ENCODE peak calls at places on chromosomes 7 and 10, in seven cellular contexts. One of them, this sample, is unnamed.

GRCh38 chr7:140019172-140019571 is 43.6 kb downstream of the PARP12 start:
- DNase-seq in fibroblast of lung: no peak
- DNase-seq in psoas muscle: no peak
- DNase-seq in upper lobe of right lung: peak; percentile 40
- DNase-seq in fibroblast of the aortic adventitia: no peak
- DNase-seq in cardiac fibroblast: no peak
- DNase-seq in epithelial cell of esophagus: no peak
- DNase-seq in this sample: no peak

GRCh38 chr10:133275683-133276092 is 980 bp downstream of the ADAM8 start:
- DNase-seq in fibroblast of lung: no peak
- DNase-seq in epithelial cell of esophagus: peak; percentile 46
- DNase-seq in fibroblast of the aortic adventitia: no peak
- DNase-seq in cardiac fibroblast: no peak
- DNase-seq in upper lobe of right lung: no peak
- DNase-seq in psoas muscle: no peak
- DNase-seq in this sample: no peak

GRCh38 chr7:25598765-25599164 is 370.5 kb upstream of the NPVF start:
- DNase-seq in psoas muscle: no peak
- DNase-seq in upper lobe of right lung: no peak
- DNase-seq in epithelial cell of esophagus: no peak
- DNase-seq in fibroblast of the aortic adventitia: no peak
- DNase-seq in fibroblast of lung: no peak
- DNase-seq in cardiac fibroblast: no peak
- DNase-seq in this sample: no peak

GRCh38 chr10:48249763-48250351 is 24.6 kb downstream of the FRMPD2 start:
- DNase-seq in cardiac fibroblast: no peak
- DNase-seq in fibroblast of the aortic adventitia: no peak
- DNase-seq in psoas muscle: no peak
- DNase-seq in epithelial cell of esophagus: no peak
- DNase-seq in upper lobe of right lung: no peak
- DNase-seq in fibroblast of lung: no peak
- DNase-seq in this sample: no peak

GRCh38 chr7:116218051-116218645 is 7.8 kb downstream of the TES start:
- DNase-seq in fibroblast of the aortic adventitia: peak; percentile 99
- DNase-seq in cardiac fibroblast: peak; percentile 75
- DNase-seq in epithelial cell of esophagus: peak; percentile 41
- DNase-seq in psoas muscle: no peak
- DNase-seq in upper lobe of right lung: no peak
- DNase-seq in fibroblast of lung: peak; percentile 99
- DNase-seq in this sample: peak; percentile 78

GRCh38 chr7:79149831-79150230 is 303.6 kb downstream of the MAGI2 start:
- DNase-seq in epithelial cell of esophagus: no peak
- DNase-seq in upper lobe of right lung: no peak
- DNase-seq in fibroblast of the aortic adventitia: peak; percentile 33
- DNase-seq in fibroblast of lung: no peak
- DNase-seq in cardiac fibroblast: peak; percentile 2
- DNase-seq in psoas muscle: no peak
- DNase-seq in this sample: no peak

GRCh38 chr10:100374137-100374655 is 27.2 kb downstream of the SCD start:
- DNase-seq in fibroblast of the aortic adventitia: no peak
- DNase-seq in epithelial cell of esophagus: no peak
- DNase-seq in psoas muscle: no peak
- DNase-seq in fibroblast of lung: no peak
- DNase-seq in upper lobe of right lung: no peak
- DNase-seq in cardiac fibroblast: no peak
- DNase-seq in this sample: no peak

GRCh38 chr7:76155938-76156337 is 45.8 kb upstream of the SRRM3 start:
- DNase-seq in cardiac fibroblast: peak; percentile 86
- DNase-seq in fibroblast of the aortic adventitia: peak; percentile 64
- DNase-seq in epithelial cell of esophagus: peak; percentile 81
- DNase-seq in upper lobe of right lung: peak; percentile 84
- DNase-seq in psoas muscle: peak; percentile 66
- DNase-seq in fibroblast of lung: peak; percentile 18
- DNase-seq in this sample: no peak

GRCh38 chr10:133442191-133442966 is 11.4 kb upstream of the SCART1 start:
- DNase-seq in epithelial cell of esophagus: no peak
- DNase-seq in cardiac fibroblast: no peak
- DNase-seq in upper lobe of right lung: peak; percentile 51
- DNase-seq in fibroblast of the aortic adventitia: no peak
- DNase-seq in psoas muscle: peak; percentile 11
- DNase-seq in fibroblast of lung: no peak
- DNase-seq in this sample: no peak

GRCh38 chr10:20811131-20811530 is 86.0 kb downstream of the NEBL start:
- DNase-seq in epithelial cell of esophagus: no peak
- DNase-seq in upper lobe of right lung: no peak
- DNase-seq in fibroblast of lung: peak; percentile 19
- DNase-seq in cardiac fibroblast: no peak
- DNase-seq in psoas muscle: no peak
- DNase-seq in fibroblast of the aortic adventitia: no peak
- DNase-seq in this sample: no peak

GRCh38 chr10:5629789-5630436 is 36.5 kb downstream of the ASB13 start:
- DNase-seq in psoas muscle: peak; percentile 78
- DNase-seq in epithelial cell of esophagus: peak; percentile 82
- DNase-seq in upper lobe of right lung: peak; percentile 87
- DNase-seq in fibroblast of lung: peak; percentile 69
- DNase-seq in cardiac fibroblast: peak; percentile 85
- DNase-seq in fibroblast of the aortic adventitia: peak; percentile 89
- DNase-seq in this sample: no peak

GRCh38 chr7:105149827-105150226 is 135.8 kb downstream of the KMT2E start:
- DNase-seq in epithelial cell of esophagus: peak; percentile 83
- DNase-seq in fibroblast of lung: peak; percentile 64
- DNase-seq in cardiac fibroblast: peak; percentile 26
- DNase-seq in fibroblast of the aortic adventitia: peak; percentile 61
- DNase-seq in psoas muscle: no peak
- DNase-seq in upper lobe of right lung: no peak
- DNase-seq in this sample: no peak

GRCh38 chr10:65571011-65571570 is 1354.7 kb upstream of the LRRTM3 start:
- DNase-seq in epithelial cell of esophagus: peak; percentile 43
- DNase-seq in psoas muscle: no peak
- DNase-seq in fibroblast of lung: peak; percentile 3
- DNase-seq in upper lobe of right lung: no peak
- DNase-seq in cardiac fibroblast: peak; percentile 18
- DNase-seq in fibroblast of the aortic adventitia: no peak
- DNase-seq in this sample: no peak

GRCh38 chr10:86023931-86024554 is 342.6 kb downstream of the GRID1 start:
- DNase-seq in upper lobe of right lung: no peak
- DNase-seq in fibroblast of lung: no peak
- DNase-seq in epithelial cell of esophagus: no peak
- DNase-seq in psoas muscle: no peak
- DNase-seq in cardiac fibroblast: no peak
- DNase-seq in fibroblast of the aortic adventitia: no peak
- DNase-seq in this sample: no peak

GRCh38 chr7:95646350-95646749 is 50.0 kb upstream of the PDK4 start:
- DNase-seq in fibroblast of the aortic adventitia: no peak
- DNase-seq in epithelial cell of esophagus: no peak
- DNase-seq in psoas muscle: no peak
- DNase-seq in fibroblast of lung: no peak
- DNase-seq in cardiac fibroblast: no peak
- DNase-seq in upper lobe of right lung: no peak
- DNase-seq in this sample: no peak

GRCh38 chr7:77202544-77202976 is 2.9 kb upstream of the FGL2 start:
- DNase-seq in psoas muscle: no peak
- DNase-seq in cardiac fibroblast: no peak
- DNase-seq in upper lobe of right lung: no peak
- DNase-seq in fibroblast of the aortic adventitia: no peak
- DNase-seq in epithelial cell of esophagus: no peak
- DNase-seq in fibroblast of lung: no peak
- DNase-seq in this sample: no peak

GRCh38 chr7:28083159-28083997 is 97.2 kb downstream of the JAZF1 start:
- DNase-seq in fibroblast of lung: no peak
- DNase-seq in psoas muscle: peak; percentile 28
- DNase-seq in fibroblast of the aortic adventitia: peak; percentile 88
- DNase-seq in cardiac fibroblast: peak; percentile 90
- DNase-seq in upper lobe of right lung: no peak
- DNase-seq in epithelial cell of esophagus: peak; percentile 75
- DNase-seq in this sample: no peak

GRCh38 chr10:103847346-103847745 is 8.0 kb downstream of the SH3PXD2A start:
- DNase-seq in epithelial cell of esophagus: no peak
- DNase-seq in fibroblast of lung: no peak
- DNase-seq in cardiac fibroblast: no peak
- DNase-seq in fibroblast of the aortic adventitia: no peak
- DNase-seq in psoas muscle: no peak
- DNase-seq in upper lobe of right lung: no peak
- DNase-seq in this sample: no peak

GRCh38 chr10:103845983-103846382 is 9.4 kb downstream of the SH3PXD2A start:
- DNase-seq in cardiac fibroblast: no peak
- DNase-seq in fibroblast of lung: no peak
- DNase-seq in psoas muscle: peak; percentile 23
- DNase-seq in epithelial cell of esophagus: no peak
- DNase-seq in fibroblast of the aortic adventitia: no peak
- DNase-seq in upper lobe of right lung: no peak
- DNase-seq in this sample: no peak

GRCh38 chr10:103849880-103850571 is 5.3 kb downstream of the SH3PXD2A start:
- DNase-seq in epithelial cell of esophagus: peak; percentile 90
- DNase-seq in cardiac fibroblast: peak; percentile 71
- DNase-seq in psoas muscle: peak; percentile 56
- DNase-seq in fibroblast of lung: peak; percentile 94
- DNase-seq in fibroblast of the aortic adventitia: peak; percentile 86
- DNase-seq in upper lobe of right lung: no peak
- DNase-seq in this sample: no peak

GRCh38 chr10:103849212-103849877 is 6.0 kb downstream of the SH3PXD2A start:
- DNase-seq in fibroblast of the aortic adventitia: no peak
- DNase-seq in fibroblast of lung: no peak
- DNase-seq in upper lobe of right lung: no peak
- DNase-seq in epithelial cell of esophagus: no peak
- DNase-seq in psoas muscle: no peak
- DNase-seq in cardiac fibroblast: no peak
- DNase-seq in this sample: no peak

GRCh38 chr10:103847909-103848468 is 7.4 kb downstream of the SH3PXD2A start:
- DNase-seq in psoas muscle: no peak
- DNase-seq in cardiac fibroblast: no peak
- DNase-seq in upper lobe of right lung: no peak
- DNase-seq in fibroblast of lung: no peak
- DNase-seq in epithelial cell of esophagus: no peak
- DNase-seq in fibroblast of the aortic adventitia: no peak
- DNase-seq in this sample: no peak
- TF ChIP-seq CTCF in psoas muscle: peak; percentile 12
- TF ChIP-seq CTCF in cardiac fibroblast: peak; percentile 41
- TF ChIP-seq CTCF in upper lobe of right lung: no peak
- TF ChIP-seq CTCF in fibroblast of lung: peak; percentile 22
- TF ChIP-seq CTCF in epithelial cell of esophagus: peak; percentile 24
- TF ChIP-seq CTCF in fibroblast of the aortic adventitia: peak; percentile 45
- TF ChIP-seq CTCF in this sample: peak; percentile 47

GRCh38 chr10:131902691-131903090 is 1.9 kb downstream of the PPP2R2D start:
- DNase-seq in upper lobe of right lung: peak; percentile 22
- DNase-seq in fibroblast of lung: no peak
- DNase-seq in fibroblast of the aortic adventitia: no peak
- DNase-seq in cardiac fibroblast: no peak
- DNase-seq in epithelial cell of esophagus: no peak
- DNase-seq in psoas muscle: no peak
- DNase-seq in this sample: no peak

GRCh38 chr10:131899695-131900349 is 986 bp upstream of the PPP2R2D start:
- DNase-seq in epithelial cell of esophagus: no peak
- DNase-seq in upper lobe of right lung: peak; percentile 6
- DNase-seq in fibroblast of the aortic adventitia: no peak
- DNase-seq in cardiac fibroblast: no peak
- DNase-seq in fibroblast of lung: no peak
- DNase-seq in psoas muscle: no peak
- DNase-seq in this sample: no peak

GRCh38 chr10:131901181-131901829 is 497 bp downstream of the PPP2R2D start:
- DNase-seq in psoas muscle: peak; percentile 47
- DNase-seq in upper lobe of right lung: peak; percentile 87
- DNase-seq in fibroblast of lung: peak; percentile 20
- DNase-seq in fibroblast of the aortic adventitia: peak; percentile 19
- DNase-seq in cardiac fibroblast: peak; percentile 34
- DNase-seq in epithelial cell of esophagus: peak; percentile 37
- DNase-seq in this sample: no peak

GRCh38 chr10:131900350-131901152 is at the start of gene PPP2R2D:
- DNase-seq in upper lobe of right lung: peak; percentile 98
- DNase-seq in cardiac fibroblast: peak; percentile 91
- DNase-seq in epithelial cell of esophagus: peak; percentile 99
- DNase-seq in fibroblast of lung: peak; percentile 84
- DNase-seq in fibroblast of the aortic adventitia: peak; percentile 85
- DNase-seq in psoas muscle: peak; percentile 94
- DNase-seq in this sample: peak; percentile 44

GRCh38 chr10:131902211-131902610 is 1.4 kb downstream of the PPP2R2D start:
- DNase-seq in cardiac fibroblast: no peak
- DNase-seq in epithelial cell of esophagus: no peak
- DNase-seq in psoas muscle: no peak
- DNase-seq in fibroblast of the aortic adventitia: no peak
- DNase-seq in upper lobe of right lung: peak; percentile 16
- DNase-seq in fibroblast of lung: no peak
- DNase-seq in this sample: no peak
- H3K4me3 ChIP-seq in cardiac fibroblast: peak overlapping the region; percentile 67
- H3K4me3 ChIP-seq in epithelial cell of esophagus: peak overlapping the region; percentile 81
- H3K4me3 ChIP-seq in psoas muscle: peak overlapping the region; percentile 84
- H3K4me3 ChIP-seq in fibroblast of the aortic adventitia: peak overlapping the region; percentile 78
- H3K4me3 ChIP-seq in upper lobe of right lung: peak overlapping the region; percentile 87
- H3K4me3 ChIP-seq in fibroblast of lung: peak overlapping the region; percentile 78
- H3K4me3 ChIP-seq in this sample: peak overlapping the region; percentile 77

DNA sequence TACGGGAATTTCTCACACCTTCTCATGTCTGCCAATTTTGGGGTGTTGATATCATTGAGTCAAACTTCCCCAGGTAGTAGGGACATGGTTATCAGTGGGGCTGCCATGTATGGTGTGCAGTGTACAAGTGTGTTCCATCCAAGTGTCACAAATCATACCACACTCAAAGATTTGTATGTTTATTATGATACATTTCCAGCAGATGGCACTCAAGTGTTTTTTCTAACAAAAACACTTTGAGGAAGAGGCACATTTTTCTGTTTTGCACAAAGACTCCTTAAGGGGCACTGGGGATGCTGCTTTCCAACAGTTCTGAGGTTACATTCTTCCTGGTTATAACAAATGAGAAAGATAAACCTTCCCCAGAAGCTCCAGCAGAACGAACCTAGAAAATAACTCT is 414.5 kb downstream of the REEP3 start:
- DNase-seq in cardiac fibroblast: peak; percentile 3
- DNase-seq in psoas muscle: no peak
- DNase-seq in fibroblast of the aortic adventitia: no peak
- DNase-seq in upper lobe of right lung: no peak
- DNase-seq in fibroblast of lung: no peak
- DNase-seq in epithelial cell of esophagus: peak; percentile 4
- DNase-seq in this sample: no peak
- TF ChIP-seq CTCF in cardiac fibroblast: peak; percentile 10
- TF ChIP-seq CTCF in psoas muscle: no peak
- TF ChIP-seq CTCF in fibroblast of the aortic adventitia: no peak
- TF ChIP-seq CTCF in upper lobe of right lung: no peak
- TF ChIP-seq CTCF in fibroblast of lung: no peak
- TF ChIP-seq CTCF in epithelial cell of esophagus: no peak
- TF ChIP-seq CTCF in this sample: peak; percentile 11

GRCh38 chr10:34967411-34967880 is 122.7 kb downstream of the CUL2 start:
- DNase-seq in fibroblast of the aortic adventitia: peak; percentile 96
- DNase-seq in cardiac fibroblast: peak; percentile 96
- DNase-seq in psoas muscle: no peak
- DNase-seq in upper lobe of right lung: no peak
- DNase-seq in epithelial cell of esophagus: no peak
- DNase-seq in fibroblast of lung: peak; percentile 95
- DNase-seq in this sample: no peak

GRCh38 chr10:34962866-34963265 is 127.3 kb downstream of the CUL2 start:
- DNase-seq in upper lobe of right lung: no peak
- DNase-seq in psoas muscle: no peak
- DNase-seq in epithelial cell of esophagus: no peak
- DNase-seq in fibroblast of the aortic adventitia: no peak
- DNase-seq in cardiac fibroblast: peak; percentile 28
- DNase-seq in fibroblast of lung: peak; percentile 60
- DNase-seq in this sample: no peak

GRCh38 chr10:34964166-34964800 is 125.9 kb downstream of the CUL2 start:
- DNase-seq in cardiac fibroblast: no peak
- DNase-seq in fibroblast of lung: no peak
- DNase-seq in psoas muscle: no peak
- DNase-seq in upper lobe of right lung: no peak
- DNase-seq in fibroblast of the aortic adventitia: no peak
- DNase-seq in epithelial cell of esophagus: no peak
- DNase-seq in this sample: no peak

GRCh38 chr10:34969171-34969570 is 121.0 kb downstream of the CUL2 start:
- DNase-seq in epithelial cell of esophagus: no peak
- DNase-seq in upper lobe of right lung: no peak
- DNase-seq in psoas muscle: no peak
- DNase-seq in fibroblast of the aortic adventitia: no peak
- DNase-seq in cardiac fibroblast: no peak
- DNase-seq in fibroblast of lung: no peak
- DNase-seq in this sample: no peak

GRCh38 chr10:34966440-34966839 is 123.7 kb downstream of the CUL2 start:
- DNase-seq in epithelial cell of esophagus: peak; percentile 50
- DNase-seq in fibroblast of lung: peak; percentile 40
- DNase-seq in fibroblast of the aortic adventitia: peak; percentile 61
- DNase-seq in upper lobe of right lung: no peak
- DNase-seq in psoas muscle: no peak
- DNase-seq in cardiac fibroblast: peak; percentile 67
- DNase-seq in this sample: no peak
- H3K4me3 ChIP-seq in epithelial cell of esophagus: no peak overlapping the region
- H3K4me3 ChIP-seq in fibroblast of lung: no peak overlapping the region
- H3K4me3 ChIP-seq in fibroblast of the aortic adventitia: no peak overlapping the region
- H3K4me3 ChIP-seq in upper lobe of right lung: no peak overlapping the region
- H3K4me3 ChIP-seq in psoas muscle: no peak overlapping the region
- H3K4me3 ChIP-seq in cardiac fibroblast: no peak overlapping the region
- H3K4me3 ChIP-seq in this sample: no peak overlapping the region

This sample was measured in retinal pigment epithelial cell.